ENCODE peak calls at places on chromosome 5, in five cellular contexts. One of them, this sample, is unnamed.

GRCh38 chr5:107242411-107242810 is 428.3 kb downstream of the EFNA5 start:
- DNase-seq in CD4-positive, alpha-beta T cell: no peak
- DNase-seq in mucosa of descending colon: no peak
- DNase-seq in A549: no peak
- DNase-seq in endothelial cell: no peak
- DNase-seq in this sample: no peak

GRCh38 chr5:41925555-41925946 is 470 bp downstream of the FBXO4 start:
- DNase-seq in endothelial cell: peak
- DNase-seq in A549: peak
- DNase-seq in CD4-positive, alpha-beta T cell: no peak
- DNase-seq in mucosa of descending colon: no peak
- DNase-seq in this sample: peak

GRCh38 chr5:80198399-80198798 is 57.4 kb downstream of the SERINC5 start:
- DNase-seq in endothelial cell: no peak
- DNase-seq in A549: no peak
- DNase-seq in mucosa of descending colon: no peak
- DNase-seq in CD4-positive, alpha-beta T cell: no peak
- DNase-seq in this sample: no peak

GRCh38 chr5:136308396-136308795 is 56.9 kb downstream of the TRPC7 start:
- DNase-seq in mucosa of descending colon: no peak
- DNase-seq in A549: no peak
- DNase-seq in endothelial cell: no peak
- DNase-seq in CD4-positive, alpha-beta T cell: no peak
- DNase-seq in this sample: peak

GRCh38 chr5:154038241-154038603 is 488 bp downstream of the FAM114A2 start:
- DNase-seq in endothelial cell: no peak
- DNase-seq in CD4-positive, alpha-beta T cell: peak
- DNase-seq in mucosa of descending colon: peak
- DNase-seq in A549: peak
- DNase-seq in this sample: peak

GRCh38 chr5:159337291-159337974 is 7.1 kb upstream of the IL12B start:
- DNase-seq in A549: no peak
- DNase-seq in CD4-positive, alpha-beta T cell: peak
- DNase-seq in endothelial cell: no peak
- DNase-seq in mucosa of descending colon: no peak
- DNase-seq in this sample: peak

GRCh38 chr5:76469656-76470290 is 66.7 kb downstream of the IQGAP2 start:
- DNase-seq in endothelial cell: no peak
- DNase-seq in CD4-positive, alpha-beta T cell: no peak
- DNase-seq in mucosa of descending colon: no peak
- DNase-seq in A549: no peak
- DNase-seq in this sample: no peak

GRCh38 chr5:57175586-57175985 is 1.7 kb downstream of the GPBP1 start:
- DNase-seq in endothelial cell: no peak
- DNase-seq in A549: no peak
- DNase-seq in mucosa of descending colon: no peak
- DNase-seq in CD4-positive, alpha-beta T cell: peak
- DNase-seq in this sample: no peak

GRCh38 chr5:113022661-113023060 is 46.1 kb downstream of the DCP2 start:
- DNase-seq in A549: no peak
- DNase-seq in CD4-positive, alpha-beta T cell: no peak
- DNase-seq in mucosa of descending colon: no peak
- DNase-seq in endothelial cell: no peak
- DNase-seq in this sample: no peak

GRCh38 chr5:96537386-96537785 is 104.3 kb upstream of the PCSK1 start:
- DNase-seq in CD4-positive, alpha-beta T cell: no peak
- DNase-seq in endothelial cell: no peak
- DNase-seq in mucosa of descending colon: no peak
- DNase-seq in A549: no peak
- DNase-seq in this sample: peak

GRCh38 chr5:59253625-59254024 is 639.9 kb downstream of the PDE4D start:
- DNase-seq in mucosa of descending colon: no peak
- DNase-seq in CD4-positive, alpha-beta T cell: no peak
- DNase-seq in endothelial cell: no peak
- DNase-seq in A549: no peak
- DNase-seq in this sample: no peak

GRCh38 chr5:28065664-28066063 is 1027.3 kb upstream of the CDH9 start:
- DNase-seq in A549: no peak
- DNase-seq in CD4-positive, alpha-beta T cell: no peak
- DNase-seq in mucosa of descending colon: no peak
- DNase-seq in endothelial cell: no peak
- DNase-seq in this sample: no peak

GRCh38 chr5:28066856-28067255 is 1028.5 kb upstream of the CDH9 start:
- DNase-seq in endothelial cell: no peak
- DNase-seq in mucosa of descending colon: no peak
- DNase-seq in A549: no peak
- DNase-seq in CD4-positive, alpha-beta T cell: no peak
- DNase-seq in this sample: no peak
- TF ChIP-seq CTCF in endothelial cell: no peak
- TF ChIP-seq CTCF in mucosa of descending colon: no peak
- TF ChIP-seq CTCF in A549: no peak
- TF ChIP-seq CTCF in CD4-positive, alpha-beta T cell: no peak
- TF ChIP-seq CTCF in this sample: no peak

GRCh38 chr5:180914646-180915045 is 15.7 kb downstream of the BTNL8 start:
- DNase-seq in endothelial cell: no peak
- DNase-seq in A549: no peak
- DNase-seq in CD4-positive, alpha-beta T cell: no peak
- DNase-seq in mucosa of descending colon: no peak
- DNase-seq in this sample: no peak

GRCh38 chr5:180920710-180921109 is 21.8 kb downstream of the BTNL8 start:
- DNase-seq in CD4-positive, alpha-beta T cell: no peak
- DNase-seq in mucosa of descending colon: no peak
- DNase-seq in A549: no peak
- DNase-seq in endothelial cell: no peak
- DNase-seq in this sample: no peak

GRCh38 chr5:180922932-180923331 is 24.0 kb downstream of the BTNL8 start:
- DNase-seq in A549: no peak
- DNase-seq in mucosa of descending colon: no peak
- DNase-seq in CD4-positive, alpha-beta T cell: no peak
- DNase-seq in endothelial cell: no peak
- DNase-seq in this sample: no peak

GRCh38 chr5:180915924-180916323 is 17.0 kb downstream of the BTNL8 start:
- DNase-seq in A549: no peak
- DNase-seq in CD4-positive, alpha-beta T cell: no peak
- DNase-seq in mucosa of descending colon: no peak
- DNase-seq in endothelial cell: no peak
- DNase-seq in this sample: no peak

GRCh38 chr5:180918380-180918779 is 19.4 kb downstream of the BTNL8 start:
- DNase-seq in mucosa of descending colon: no peak
- DNase-seq in CD4-positive, alpha-beta T cell: no peak
- DNase-seq in endothelial cell: no peak
- DNase-seq in A549: no peak
- DNase-seq in this sample: no peak
- TF ChIP-seq CTCF in mucosa of descending colon: no peak
- TF ChIP-seq CTCF in CD4-positive, alpha-beta T cell: no peak
- TF ChIP-seq CTCF in endothelial cell: no peak
- TF ChIP-seq CTCF in A549: no peak
- TF ChIP-seq CTCF in this sample: no peak

DNA sequence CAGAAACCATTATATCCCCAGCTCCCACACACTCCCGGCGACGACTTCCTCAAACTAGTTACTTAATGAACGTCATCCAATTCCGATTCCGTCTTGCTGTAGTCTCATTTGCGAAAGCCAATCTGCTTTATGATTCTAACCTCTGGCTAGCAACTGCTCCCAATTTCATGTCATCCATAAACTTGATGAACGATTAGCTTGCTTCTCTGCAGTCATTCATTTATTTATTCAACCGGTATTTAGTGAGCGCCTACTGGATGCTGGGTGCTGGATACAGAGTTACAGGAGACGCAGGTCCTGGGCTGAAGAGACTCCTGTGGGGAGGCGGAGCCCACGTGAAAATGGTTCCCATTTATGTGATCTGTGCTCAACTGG is 46.2 kb downstream of the TSPAN17 start:
- DNase-seq in mucosa of descending colon: no peak
- DNase-seq in A549: no peak
- DNase-seq in CD4-positive, alpha-beta T cell: no peak
- DNase-seq in endothelial cell: no peak
- DNase-seq in this sample: peak
- TF ChIP-seq CTCF in mucosa of descending colon: no peak
- TF ChIP-seq CTCF in A549: no peak
- TF ChIP-seq CTCF in CD4-positive, alpha-beta T cell: no peak
- TF ChIP-seq CTCF in endothelial cell: no peak
- TF ChIP-seq CTCF in this sample: no peak

DNA sequence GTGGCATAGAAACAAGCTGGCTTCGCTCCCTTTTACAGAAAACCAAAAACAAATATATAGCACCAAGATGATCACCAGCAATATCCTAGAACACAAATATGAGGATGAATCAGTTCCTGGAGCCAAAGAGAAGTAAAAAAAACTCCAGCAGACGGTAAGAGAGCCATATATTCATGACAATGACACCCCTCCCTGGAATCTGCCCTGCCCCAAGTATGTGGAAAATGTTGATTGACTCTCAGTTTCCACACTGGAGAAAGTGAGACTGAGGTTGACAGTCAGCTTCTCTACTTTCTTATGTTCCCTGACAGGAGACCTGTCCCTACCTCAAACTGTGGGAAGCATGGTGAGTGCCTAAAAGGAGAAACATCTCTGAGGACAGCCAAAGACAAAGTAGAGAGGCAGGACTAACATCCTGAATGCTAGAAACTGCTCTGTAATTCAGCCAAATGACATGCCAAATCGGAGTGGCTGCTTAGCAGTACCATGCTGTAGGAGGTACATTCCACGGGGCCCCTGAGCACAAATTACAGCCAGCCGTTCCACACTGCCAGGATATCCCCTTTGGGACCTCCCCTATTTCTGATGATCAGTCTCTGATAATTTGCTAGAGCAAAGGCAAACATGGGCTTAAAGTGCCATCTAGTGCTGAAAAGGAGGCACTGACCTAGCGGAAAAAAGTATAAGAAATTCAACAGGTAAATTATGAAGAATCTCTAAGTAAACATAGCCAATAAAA is 424.0 kb upstream of the RGMB start:
- DNase-seq in A549: no peak
- DNase-seq in CD4-positive, alpha-beta T cell: no peak
- DNase-seq in mucosa of descending colon: no peak
- DNase-seq in endothelial cell: no peak
- DNase-seq in this sample: peak
- TF ChIP-seq CTCF in A549: peak
- TF ChIP-seq CTCF in CD4-positive, alpha-beta T cell: no peak
- TF ChIP-seq CTCF in mucosa of descending colon: no peak
- TF ChIP-seq CTCF in endothelial cell: peak
- TF ChIP-seq CTCF in this sample: peak

GRCh38 chr5:73692981-73693380 is 67.0 kb downstream of the ARHGEF28 start:
- DNase-seq in A549: no peak
- DNase-seq in endothelial cell: no peak
- DNase-seq in mucosa of descending colon: no peak
- DNase-seq in CD4-positive, alpha-beta T cell: no peak
- DNase-seq in this sample: no peak

GRCh38 chr5:73694089-73694488 is 68.1 kb downstream of the ARHGEF28 start:
- DNase-seq in A549: no peak
- DNase-seq in mucosa of descending colon: no peak
- DNase-seq in endothelial cell: no peak
- DNase-seq in CD4-positive, alpha-beta T cell: no peak
- DNase-seq in this sample: no peak

GRCh38 chr5:73691301-73691700 is 65.3 kb downstream of the ARHGEF28 start:
- DNase-seq in mucosa of descending colon: no peak
- DNase-seq in CD4-positive, alpha-beta T cell: no peak
- DNase-seq in A549: no peak
- DNase-seq in endothelial cell: no peak
- DNase-seq in this sample: no peak

GRCh38 chr5:73692166-73692640 is 66.2 kb downstream of the ARHGEF28 start:
- DNase-seq in endothelial cell: no peak
- DNase-seq in CD4-positive, alpha-beta T cell: no peak
- DNase-seq in A549: peak
- DNase-seq in mucosa of descending colon: no peak
- DNase-seq in this sample: peak

GRCh38 chr5:73693573-73694061 is 67.6 kb downstream of the ARHGEF28 start:
- DNase-seq in A549: peak
- DNase-seq in endothelial cell: peak
- DNase-seq in CD4-positive, alpha-beta T cell: no peak
- DNase-seq in mucosa of descending colon: no peak
- DNase-seq in this sample: peak
- TF ChIP-seq CTCF in A549: peak
- TF ChIP-seq CTCF in endothelial cell: peak
- TF ChIP-seq CTCF in CD4-positive, alpha-beta T cell: no peak
- TF ChIP-seq CTCF in mucosa of descending colon: no peak
- TF ChIP-seq CTCF in this sample: peak

DNA sequence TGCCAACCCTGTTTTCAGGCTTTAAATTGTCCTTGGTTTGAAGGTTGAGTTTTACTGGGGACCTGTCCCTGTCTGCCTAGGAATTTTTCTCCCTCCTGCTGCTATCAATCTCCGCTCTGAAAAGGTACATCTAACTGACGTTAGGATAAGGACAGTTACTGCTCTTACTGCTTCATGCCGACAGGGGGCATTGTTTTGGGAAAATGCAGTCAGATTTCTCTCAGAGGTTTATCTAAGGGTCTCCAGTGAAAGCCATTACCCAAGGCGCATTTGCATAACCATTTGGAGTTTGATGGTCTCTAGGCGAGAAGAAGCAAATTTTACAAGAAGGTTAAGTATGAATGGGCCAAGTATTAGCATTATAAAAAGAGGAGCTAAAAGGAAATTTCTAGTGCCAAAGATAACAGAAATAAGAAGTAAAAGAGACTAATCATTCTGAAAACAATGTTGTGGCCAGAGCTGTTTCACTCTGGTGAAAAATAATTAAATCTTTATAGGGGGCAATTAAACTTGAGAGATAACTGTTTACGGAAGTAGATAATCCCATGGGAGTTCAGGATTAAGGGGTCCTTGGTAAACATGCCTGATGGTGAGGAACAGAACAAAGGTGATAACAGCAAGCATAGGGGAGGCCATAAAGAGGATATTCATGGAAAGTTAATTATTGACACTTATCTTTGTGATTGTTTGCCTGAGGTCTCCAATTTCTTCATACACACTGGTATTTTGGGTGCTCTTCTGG is 605.0 kb downstream of the MTRR start:
- DNase-seq in CD4-positive, alpha-beta T cell: no peak
- DNase-seq in mucosa of descending colon: no peak
- DNase-seq in endothelial cell: no peak
- DNase-seq in A549: no peak
- DNase-seq in this sample: no peak
- TF ChIP-seq CTCF in CD4-positive, alpha-beta T cell: no peak
- TF ChIP-seq CTCF in mucosa of descending colon: no peak
- TF ChIP-seq CTCF in endothelial cell: peak
- TF ChIP-seq CTCF in A549: no peak
- TF ChIP-seq CTCF in this sample: peak

GRCh38 chr5:73027361-73027760 is 71.5 kb downstream of the FCHO2 start:
- DNase-seq in A549: no peak
- DNase-seq in mucosa of descending colon: no peak
- DNase-seq in CD4-positive, alpha-beta T cell: no peak
- DNase-seq in endothelial cell: no peak
- DNase-seq in this sample: no peak
- TF ChIP-seq CTCF in A549: no peak
- TF ChIP-seq CTCF in mucosa of descending colon: no peak
- TF ChIP-seq CTCF in CD4-positive, alpha-beta T cell: no peak
- TF ChIP-seq CTCF in endothelial cell: peak
- TF ChIP-seq CTCF in this sample: no peak

GRCh38 chr5:1681955-1682354 is 117.7 kb downstream of the MRPL36 start:
- DNase-seq in endothelial cell: no peak
- DNase-seq in mucosa of descending colon: no peak
- DNase-seq in A549: no peak
- DNase-seq in CD4-positive, alpha-beta T cell: no peak
- DNase-seq in this sample: no peak
- TF ChIP-seq CTCF in endothelial cell: no peak
- TF ChIP-seq CTCF in mucosa of descending colon: no peak
- TF ChIP-seq CTCF in A549: no peak
- TF ChIP-seq CTCF in CD4-positive, alpha-beta T cell: no peak
- TF ChIP-seq CTCF in this sample: no peak

This sample was measured in fibroblast of villous mesenchyme.